ENCODE peak calls at places on chromosomes 1 and 21, in eight cellular contexts. Q is Panc1, F is HCT116, A is sigmoid colon, K is HepG2, J is SK-N-SH, G is stomach, W is transverse colon. O is an unnamed sample. For H3K4me1, the result is how much of the 10 kb centered on the place peaks cover.

GRCh38 chr1:22772054-22772453 is 61.4 kb downstream of the EPHB2 start:
- DNase-seq in Q (no peak), F (no peak), A (no peak), K (no peak), J (no peak), G (no peak), W (no peak), O (no peak)

GRCh38 chr1:200892546-200892945 is 2.2 kb upstream of the INAVA start:
- DNase-seq in Q (no peak), F (no peak), A (peak), K (no peak), J (no peak), G (no peak), W (no peak), O (peak)

GRCh38 chr21:29105218-29105617 is 25.2 kb upstream of the MAP3K7CL start:
- DNase-seq in Q (no peak), F (no peak), A (no peak), K (peak), J (no peak), G (no peak), W (no peak), O (no peak)

GRCh38 chr1:155091071-155092051 is 12.7 kb downstream of the EFNA3 start:
- DNase-seq in Q (no peak), F (peak), A (peak), K (peak), J (peak), G (peak), W (peak), O (peak)

GRCh38 chr1:203906932-203907331 is 45.5 kb downstream of the SNRPE start:
- DNase-seq in Q (peak), F (peak), A (no peak), K (no peak), J (no peak), G (no peak), W (no peak), O (no peak)

GRCh38 chr1:33161061-33161681 is 20.7 kb downstream of the TRIM62 start:
- DNase-seq in Q (no peak), F (no peak), A (peak), K (no peak), J (peak), G (no peak), W (no peak), O (no peak)

GRCh38 chr1:206957639-206958038 is 11.4 kb upstream of the PIGR start:
- DNase-seq in Q (no peak), F (no peak), A (no peak), K (no peak), J (no peak), G (no peak), W (no peak), O (no peak)

GRCh38 chr1:230072296-230072695 is 5.3 kb downstream of the GALNT2 start:
- DNase-seq in Q (no peak), F (no peak), A (peak), K (no peak), J (no peak), G (peak), W (no peak), O (no peak)

GRCh38 chr1:162710349-162710748 is 78.1 kb downstream of the DDR2 start:
- DNase-seq in Q (no peak), F (no peak), A (no peak), K (no peak), J (no peak), G (no peak), W (no peak), O (no peak)

DNA sequence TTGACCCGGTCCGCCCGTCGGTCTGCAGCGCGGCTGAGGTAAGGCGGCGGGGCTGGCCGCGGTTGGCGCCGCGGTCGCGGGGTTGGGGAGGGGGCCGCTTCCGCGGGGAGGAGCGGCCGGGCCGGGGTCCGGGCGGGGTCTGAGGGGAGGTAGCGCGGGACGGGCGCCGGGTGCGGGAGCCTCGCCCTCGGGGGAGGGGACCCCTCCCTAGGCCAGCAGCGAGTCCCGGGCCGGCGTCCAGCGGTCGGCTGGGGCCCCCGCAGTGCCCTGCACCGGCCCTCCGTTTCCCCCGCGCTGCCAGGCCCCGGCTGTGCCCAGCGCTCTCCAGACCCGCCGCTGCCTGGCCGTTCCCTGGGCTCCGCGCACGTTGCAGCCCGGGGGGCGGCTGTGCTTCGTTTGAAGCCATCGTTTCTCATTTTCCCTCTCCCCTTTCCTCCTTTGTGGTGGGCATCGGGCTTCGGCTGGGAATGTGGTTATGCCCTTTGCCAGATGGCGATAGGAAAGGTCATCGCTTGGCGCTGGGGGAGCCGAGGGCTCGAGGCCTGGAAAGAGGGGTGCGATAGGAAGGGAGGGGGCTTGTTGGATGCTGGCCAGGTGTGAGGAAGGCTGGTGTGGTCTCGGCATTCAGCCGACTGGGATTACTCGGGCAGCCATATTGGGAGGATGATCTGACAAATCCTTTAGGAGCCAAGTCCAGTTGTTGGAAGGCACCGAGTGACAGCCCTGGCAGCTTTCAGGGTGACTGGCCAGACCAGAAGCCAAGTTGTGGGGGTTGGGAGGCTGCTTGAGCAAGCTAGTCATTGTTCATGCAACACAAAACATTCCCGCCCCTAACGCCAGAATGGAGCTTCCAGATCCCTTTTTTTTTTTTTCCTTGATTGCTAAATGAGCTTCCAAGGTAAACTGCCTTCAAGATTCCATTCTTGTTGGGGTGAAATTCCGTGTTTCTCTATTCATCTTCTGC is 753 bp downstream of the KIF1B start:
- DNase-seq in Q (no peak), F (peak), A (peak), K (peak), J (peak), G (peak), W (peak), O (peak)
- H3K4me1 ChIP-seq in Q (under half), F (under half), A (under half), K (half or more), J (under half), G (under half), W (under half), O (under half)

GRCh38 chr1:150514913-150515327 is 632 bp upstream of the FALEC start:
- DNase-seq in Q (no peak), F (no peak), A (no peak), K (no peak), J (no peak), G (no peak), W (no peak), O (peak)

GRCh38 chr1:150511985-150512660 is 3.4 kb upstream of the FALEC start:
- DNase-seq in Q (no peak), F (no peak), A (no peak), K (no peak), J (no peak), G (no peak), W (no peak), O (peak)

GRCh38 chr1:150514260-150514659 is 1.3 kb upstream of the FALEC start:
- DNase-seq in Q (no peak), F (no peak), A (no peak), K (no peak), J (no peak), G (no peak), W (no peak), O (peak)

GRCh38 chr1:150512846-150513245 is 2.7 kb upstream of the FALEC start:
- DNase-seq in Q (no peak), F (no peak), A (no peak), K (no peak), J (no peak), G (no peak), W (no peak), O (peak)

GRCh38 chr1:150513275-150513885 is 2.2 kb upstream of the FALEC start:
- DNase-seq in Q (no peak), F (no peak), A (no peak), K (no peak), J (no peak), G (no peak), W (no peak), O (peak)
- TF ChIP-seq POLR2AphosphoS5 in Q (no peak), F (no peak), A (no peak), K (no peak), J (no peak), G (no peak), W (no peak), O (no peak)

GRCh38 chr1:30695481-30695880 is 27.9 kb downstream of the MATN1 start:
- DNase-seq in Q (no peak), F (no peak), A (peak), K (no peak), J (peak), G (no peak), W (no peak), O (no peak)

GRCh38 chr1:30696831-30697230 is 26.6 kb downstream of the MATN1 start:
- DNase-seq in Q (no peak), F (no peak), A (peak), K (no peak), J (no peak), G (no peak), W (no peak), O (no peak)

GRCh38 chr1:30697977-30698376 is 25.4 kb downstream of the MATN1 start:
- DNase-seq in Q (no peak), F (no peak), A (peak), K (no peak), J (peak), G (no peak), W (no peak), O (no peak)

GRCh38 chr1:30698401-30698981 is 24.9 kb downstream of the MATN1 start:
- DNase-seq in Q (no peak), F (no peak), A (peak), K (no peak), J (no peak), G (no peak), W (no peak), O (peak)

GRCh38 chr1:30697571-30697970 is 25.8 kb downstream of the MATN1 start:
- DNase-seq in Q (no peak), F (no peak), A (peak), K (no peak), J (no peak), G (no peak), W (no peak), O (peak)
- H3K4me1 ChIP-seq in Q (under half), F (under half), A (half or more), K (under half), J (under half), G (under half), W (under half), O (under half)

DNA sequence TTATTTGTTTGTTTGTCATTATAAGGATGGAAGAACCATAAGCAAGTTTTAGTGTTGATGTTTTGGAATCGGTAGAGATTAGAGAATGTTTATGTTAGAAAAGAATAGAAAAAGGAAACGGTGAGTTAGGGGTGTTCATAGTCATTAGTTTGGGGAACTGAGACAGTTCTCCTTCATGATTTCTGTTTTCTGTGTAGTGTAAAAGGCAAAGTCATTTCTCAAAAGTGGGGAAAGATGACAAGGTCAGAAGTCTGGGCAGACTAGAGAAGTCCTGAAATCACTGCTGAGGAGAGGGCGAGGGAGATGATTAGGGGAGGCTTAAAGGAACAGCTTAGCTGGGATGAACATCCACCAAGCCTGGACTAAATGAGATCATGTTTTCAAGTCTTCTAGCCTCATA is 498.9 kb downstream of the TTLL7 start:
- DNase-seq in Q (no peak), F (no peak), A (no peak), K (no peak), J (no peak), G (no peak), W (no peak), O (no peak)
- TF ChIP-seq POLR2AphosphoS5 in Q (no peak), F (no peak), A (no peak), K (no peak), J (no peak), G (no peak), W (no peak), O (no peak)

GRCh38 chr1:27149084-27149483 is 5.8 kb downstream of the SLC9A1 start:
- DNase-seq in Q (no peak), F (no peak), A (no peak), K (no peak), J (peak), G (no peak), W (no peak), O (no peak)
- H3K4me1 ChIP-seq in Q (under half), F (under half), A (half or more), K (under half), J (half or more), G (half or more), W (half or more), O (half or more)

DNA sequence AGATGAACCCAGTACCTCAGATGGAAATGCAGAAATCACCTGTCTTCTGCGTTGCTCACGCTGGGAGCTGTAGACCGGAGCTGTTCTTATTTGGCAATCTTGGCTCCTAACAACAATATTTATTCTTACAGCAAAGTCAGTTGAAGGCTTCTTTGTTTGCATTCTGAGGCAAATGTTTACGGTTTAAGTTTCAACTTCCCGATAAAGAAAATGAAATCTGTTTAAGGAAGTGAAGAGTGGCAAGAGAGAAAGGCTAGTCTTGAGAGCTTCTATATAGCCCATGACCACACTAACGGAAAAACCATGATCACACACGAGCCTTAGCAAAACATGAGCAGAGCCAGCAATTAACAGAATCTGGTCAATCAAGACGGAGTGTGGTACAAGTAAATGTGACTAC is 122.6 kb upstream of the ZNHIT6 start:
- DNase-seq in Q (no peak), F (no peak), A (no peak), K (no peak), J (no peak), G (no peak), W (no peak), O (no peak)
- TF ChIP-seq POLR2AphosphoS5 in Q (no peak), F (no peak), A (no peak), K (no peak), J (no peak), G (no peak), W (no peak), O (no peak)

DNA sequence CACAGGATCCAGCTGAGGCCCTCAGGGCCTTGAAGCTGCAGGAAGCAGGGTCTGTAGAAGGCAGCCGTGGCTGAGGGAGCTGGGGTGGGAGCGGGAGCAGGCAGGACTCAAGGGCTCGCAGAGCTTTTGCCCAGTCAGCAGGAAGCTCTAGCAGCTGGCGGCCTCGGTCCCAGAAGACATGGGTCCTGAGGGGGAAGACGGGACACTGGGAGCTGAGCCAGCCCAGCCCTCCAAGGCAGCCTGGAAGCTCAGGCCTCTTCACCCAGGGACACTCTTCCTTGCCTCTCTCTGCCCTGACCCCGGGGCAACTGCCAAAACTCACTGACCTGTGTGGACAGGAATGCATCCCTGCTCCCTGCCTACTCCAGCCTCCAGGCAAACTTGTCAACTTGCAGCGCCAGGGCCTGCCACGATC is 8.9 kb downstream of the ADGRB2 start:
- DNase-seq in Q (no peak), F (no peak), A (no peak), K (no peak), J (peak), G (no peak), W (no peak), O (no peak)
- H3K4me1 ChIP-seq in Q (under half), F (under half), A (under half), K (under half), J (half or more), G (under half), W (under half), O (half or more)

DNA sequence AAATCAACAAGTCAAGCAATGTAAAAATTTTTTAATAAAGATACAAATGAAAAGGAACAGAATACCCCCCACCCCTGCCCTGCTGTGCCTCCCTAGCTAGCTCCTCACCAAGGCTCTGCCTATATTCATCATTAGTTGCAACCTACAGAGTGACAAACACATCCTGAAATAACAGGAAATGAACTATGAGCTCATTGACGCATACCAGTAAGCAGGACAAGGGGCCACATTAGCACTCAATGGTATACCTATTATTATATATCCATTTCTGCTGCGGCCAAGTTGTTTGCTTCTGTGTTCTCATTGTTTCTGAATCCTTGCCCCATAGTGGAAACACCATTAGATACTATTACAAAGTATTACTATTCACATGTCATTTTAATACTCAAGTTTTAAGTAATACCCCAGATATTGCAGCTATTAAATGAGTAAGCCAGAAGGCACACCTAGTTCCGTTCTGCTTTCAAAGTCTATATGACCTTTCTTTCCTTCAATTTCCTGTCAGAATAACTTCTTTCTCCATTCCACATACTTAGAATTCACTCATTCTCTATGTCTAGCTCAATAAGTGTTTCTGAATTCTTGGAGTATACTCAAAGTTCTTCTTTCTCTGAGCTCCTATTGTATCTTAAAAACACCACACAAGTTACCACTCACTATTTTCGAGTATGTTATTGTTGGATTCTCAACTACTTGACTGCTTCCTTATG is 1214.9 kb downstream of the PLA2G4A start:
- DNase-seq in Q (no peak), F (no peak), A (no peak), K (no peak), J (no peak), G (no peak), W (no peak), O (no peak)
- TF ChIP-seq POLR2AphosphoS5 in Q (no peak), F (no peak), A (no peak), K (no peak), J (no peak), G (no peak), W (no peak), O (no peak)

GRCh38 chr1:202164271-202165037 is 4.1 kb upstream of the PTPN7 start:
- DNase-seq in Q (no peak), F (no peak), A (no peak), K (no peak), J (no peak), G (no peak), W (peak), O (peak)
- H3K4me1 ChIP-seq in Q (under half), F (under half), A (under half), K (under half), J (half or more), G (under half), W (under half), O (half or more)